ENCODE peak calls at places on chromosomes 6 and 20, in four cellular contexts. One of them, this sample, is unnamed. For H3K4me1, the result is how much of the 10 kb centered on the place peaks cover.

GRCh38 chr6:54327631-54328030 is 19.4 kb downstream of the TINAG start:
- DNase-seq in esophagus muscularis mucosa: no peak
- DNase-seq in hepatocyte: no peak
- DNase-seq in heart right ventricle: no peak
- DNase-seq in this sample: no peak

GRCh38 chr20:5095931-5096330 is 23.8 kb downstream of the PCNA start:
- DNase-seq in heart right ventricle: no peak
- DNase-seq in esophagus muscularis mucosa: no peak
- DNase-seq in hepatocyte: no peak
- DNase-seq in this sample: no peak

GRCh38 chr6:21767891-21768659 is 174.5 kb downstream of the SOX4 start:
- DNase-seq in esophagus muscularis mucosa: no peak
- DNase-seq in hepatocyte: no peak
- DNase-seq in heart right ventricle: no peak
- DNase-seq in this sample: no peak

GRCh38 chr6:116561377-116562018 is 7.9 kb downstream of the CALHM4 start:
- DNase-seq in hepatocyte: peak
- DNase-seq in heart right ventricle: peak
- DNase-seq in esophagus muscularis mucosa: no peak
- DNase-seq in this sample: peak

GRCh38 chr6:159931112-159931511 is 37.8 kb upstream of the IGF2R start:
- DNase-seq in hepatocyte: no peak
- DNase-seq in heart right ventricle: no peak
- DNase-seq in esophagus muscularis mucosa: no peak
- DNase-seq in this sample: no peak

GRCh38 chr6:88535296-88535695 is 369.1 kb upstream of the CNR1 start:
- DNase-seq in heart right ventricle: peak
- DNase-seq in esophagus muscularis mucosa: no peak
- DNase-seq in hepatocyte: no peak
- DNase-seq in this sample: peak

GRCh38 chr6:37525460-37526357 is 26.0 kb upstream of the CCDC167 start:
- DNase-seq in hepatocyte: peak
- DNase-seq in heart right ventricle: no peak
- DNase-seq in esophagus muscularis mucosa: no peak
- DNase-seq in this sample: peak

GRCh38 chr6:111011360-111012142 is 29.7 kb downstream of the RPF2 start:
- DNase-seq in esophagus muscularis mucosa: no peak
- DNase-seq in hepatocyte: peak
- DNase-seq in heart right ventricle: no peak
- DNase-seq in this sample: no peak

GRCh38 chr6:30769853-30770160 is 25.5 kb upstream of the IER3 start:
- DNase-seq in hepatocyte: no peak
- DNase-seq in esophagus muscularis mucosa: no peak
- DNase-seq in heart right ventricle: no peak
- DNase-seq in this sample: no peak

GRCh38 chr6:82251942-82252341 is 4.4 kb upstream of the IBTK start:
- DNase-seq in heart right ventricle: no peak
- DNase-seq in hepatocyte: peak
- DNase-seq in esophagus muscularis mucosa: no peak
- DNase-seq in this sample: no peak

GRCh38 chr20:19047040-19047950 is 165.1 kb upstream of the SLC24A3 start:
- DNase-seq in hepatocyte: peak
- DNase-seq in esophagus muscularis mucosa: peak
- DNase-seq in heart right ventricle: peak
- DNase-seq in this sample: no peak

GRCh38 chr6:158006821-158007570 is 25.3 kb downstream of the SYNJ2 start:
- DNase-seq in heart right ventricle: no peak
- DNase-seq in hepatocyte: no peak
- DNase-seq in esophagus muscularis mucosa: no peak
- DNase-seq in this sample: no peak

GRCh38 chr20:40741507-40742106 is 52.6 kb upstream of the MAFB start:
- DNase-seq in esophagus muscularis mucosa: no peak
- DNase-seq in heart right ventricle: peak
- DNase-seq in hepatocyte: peak
- DNase-seq in this sample: peak

GRCh38 chr20:63317601-63318291 is 24.8 kb downstream of the COL20A1 start:
- DNase-seq in esophagus muscularis mucosa: no peak
- DNase-seq in heart right ventricle: no peak
- DNase-seq in hepatocyte: no peak
- DNase-seq in this sample: no peak

GRCh38 chr6:123604067-123604466 is 32.7 kb downstream of the TRDN start:
- DNase-seq in hepatocyte: no peak
- DNase-seq in esophagus muscularis mucosa: no peak
- DNase-seq in heart right ventricle: no peak
- DNase-seq in this sample: no peak

GRCh38 chr20:45337367-45338120 is 10.7 kb downstream of the SDC4 start:
- DNase-seq in hepatocyte: peak
- DNase-seq in esophagus muscularis mucosa: no peak
- DNase-seq in heart right ventricle: peak
- DNase-seq in this sample: peak

GRCh38 chr20:5608448-5609161 is 141.6 kb upstream of the SHLD1 start:
- DNase-seq in heart right ventricle: no peak
- DNase-seq in esophagus muscularis mucosa: peak
- DNase-seq in hepatocyte: no peak
- DNase-seq in this sample: no peak

GRCh38 chr20:49519212-49519712 is 36.8 kb upstream of the KCNB1 start:
- DNase-seq in heart right ventricle: no peak
- DNase-seq in hepatocyte: no peak
- DNase-seq in esophagus muscularis mucosa: no peak
- DNase-seq in this sample: no peak

GRCh38 chr6:123338394-123338793 is 298.4 kb downstream of the TRDN start:
- DNase-seq in esophagus muscularis mucosa: no peak
- DNase-seq in hepatocyte: no peak
- DNase-seq in heart right ventricle: no peak
- DNase-seq in this sample: no peak

GRCh38 chr20:31440012-31440659 is at the start of gene DEFB123:
- DNase-seq in esophagus muscularis mucosa: no peak
- DNase-seq in heart right ventricle: no peak
- DNase-seq in hepatocyte: no peak
- DNase-seq in this sample: peak

GRCh38 chr6:31058128-31058894 is 48.0 kb downstream of the MUC22 start:
- DNase-seq in heart right ventricle: no peak
- DNase-seq in hepatocyte: peak
- DNase-seq in esophagus muscularis mucosa: no peak
- DNase-seq in this sample: no peak

GRCh38 chr6:122712864-122713612 is 66.5 kb upstream of the FABP7 start:
- DNase-seq in heart right ventricle: no peak
- DNase-seq in hepatocyte: no peak
- DNase-seq in esophagus muscularis mucosa: no peak
- DNase-seq in this sample: no peak

GRCh38 chr20:40148886-40149285 is 540.1 kb downstream of the MAFB start:
- DNase-seq in heart right ventricle: no peak
- DNase-seq in hepatocyte: no peak
- DNase-seq in esophagus muscularis mucosa: no peak
- DNase-seq in this sample: no peak

GRCh38 chr20:24657878-24658620 is 188.6 kb downstream of the SYNDIG1 start:
- DNase-seq in esophagus muscularis mucosa: no peak
- DNase-seq in hepatocyte: no peak
- DNase-seq in heart right ventricle: no peak
- DNase-seq in this sample: no peak

GRCh38 chr6:75378101-75378500 is 93.5 kb upstream of the TMEM30A start:
- DNase-seq in hepatocyte: no peak
- DNase-seq in esophagus muscularis mucosa: no peak
- DNase-seq in heart right ventricle: no peak
- DNase-seq in this sample: no peak

GRCh38 chr6:57247603-57248002 is 25.5 kb upstream of the RAB23 start:
- DNase-seq in heart right ventricle: no peak
- DNase-seq in esophagus muscularis mucosa: no peak
- DNase-seq in hepatocyte: no peak
- DNase-seq in this sample: no peak

GRCh38 chr6:13303668-13304017 is 24.7 kb downstream of the TBC1D7 start:
- DNase-seq in hepatocyte: peak
- DNase-seq in esophagus muscularis mucosa: peak
- DNase-seq in heart right ventricle: peak
- DNase-seq in this sample: no peak

GRCh38 chr20:62591591-62591990 is 50.7 kb upstream of the SLCO4A1 start:
- DNase-seq in esophagus muscularis mucosa: no peak
- DNase-seq in hepatocyte: no peak
- DNase-seq in heart right ventricle: no peak
- DNase-seq in this sample: no peak

GRCh38 chr6:146028835-146029572 is at the start of gene GRM1:
- DNase-seq in heart right ventricle: no peak
- DNase-seq in hepatocyte: no peak
- DNase-seq in esophagus muscularis mucosa: no peak
- DNase-seq in this sample: no peak

GRCh38 chr20:64109390-64109747 is 2.0 kb upstream of the NPBWR2 start:
- DNase-seq in hepatocyte: no peak
- DNase-seq in esophagus muscularis mucosa: no peak
- DNase-seq in heart right ventricle: no peak
- DNase-seq in this sample: no peak

GRCh38 chr20:49561256-49561655 is 6.7 kb downstream of the PTGIS start:
- DNase-seq in esophagus muscularis mucosa: no peak
- DNase-seq in heart right ventricle: no peak
- DNase-seq in hepatocyte: no peak
- DNase-seq in this sample: peak

GRCh38 chr20:24384865-24385264 is 84.6 kb upstream of the SYNDIG1 start:
- DNase-seq in hepatocyte: no peak
- DNase-seq in esophagus muscularis mucosa: no peak
- DNase-seq in heart right ventricle: no peak
- DNase-seq in this sample: no peak

GRCh38 chr20:6000851-6001250 is 50.4 kb downstream of the MCM8 start:
- DNase-seq in esophagus muscularis mucosa: no peak
- DNase-seq in heart right ventricle: no peak
- DNase-seq in hepatocyte: no peak
- DNase-seq in this sample: no peak

GRCh38 chr6:44045672-44046015 is 81.6 kb downstream of the MRPL14 start:
- DNase-seq in hepatocyte: no peak
- DNase-seq in esophagus muscularis mucosa: no peak
- DNase-seq in heart right ventricle: peak
- DNase-seq in this sample: no peak

GRCh38 chr20:2585811-2586210 is 49.4 kb downstream of the TMC2 start:
- DNase-seq in heart right ventricle: no peak
- DNase-seq in esophagus muscularis mucosa: peak
- DNase-seq in hepatocyte: no peak
- DNase-seq in this sample: no peak

GRCh38 chr6:98525860-98526259 is 308.5 kb upstream of the POU3F2 start:
- DNase-seq in esophagus muscularis mucosa: no peak
- DNase-seq in heart right ventricle: no peak
- DNase-seq in hepatocyte: no peak
- DNase-seq in this sample: peak
- H3K4me3 ChIP-seq in esophagus muscularis mucosa: no peak
- H3K4me3 ChIP-seq in heart right ventricle: no peak
- H3K4me3 ChIP-seq in hepatocyte: no peak
- H3K4me3 ChIP-seq in this sample: no peak

DNA sequence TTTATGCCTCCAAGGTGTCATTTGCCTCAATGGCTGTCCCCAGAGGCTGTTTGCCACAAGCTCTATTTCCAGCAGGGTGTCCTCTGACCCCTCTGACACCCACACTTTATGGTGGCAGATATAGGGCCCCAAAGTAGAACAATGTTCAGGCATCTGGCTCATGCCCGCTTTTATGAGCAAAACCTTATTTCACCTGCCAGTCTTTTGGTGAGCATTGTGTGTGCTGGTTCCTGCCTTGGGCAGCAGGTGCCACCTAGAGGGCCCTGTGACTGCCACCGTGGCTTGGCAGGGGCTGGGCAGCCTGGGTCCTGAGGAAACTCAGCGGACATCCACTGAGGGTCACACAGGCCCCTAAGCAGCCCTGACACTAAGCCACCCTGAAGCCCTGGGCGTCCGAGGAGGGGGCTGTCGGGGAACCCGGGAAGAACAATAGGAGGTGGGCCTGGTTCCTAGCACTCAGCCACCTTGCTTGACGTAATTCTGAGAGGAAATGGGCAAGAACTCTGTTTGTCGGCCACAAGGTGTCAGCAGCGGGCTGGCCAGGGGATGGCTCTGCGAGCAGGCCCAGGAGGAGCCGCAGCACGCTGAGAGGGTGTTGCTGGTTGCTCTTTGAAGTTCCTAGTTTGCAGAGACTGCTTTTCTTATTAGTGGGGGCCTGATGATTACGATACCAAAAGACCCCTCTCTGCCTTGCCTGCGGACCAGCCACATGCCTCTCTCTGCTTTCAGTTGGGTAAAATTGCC is 148.9 kb downstream of the SCML4 start:
- DNase-seq in esophagus muscularis mucosa: no peak
- DNase-seq in hepatocyte: peak
- DNase-seq in heart right ventricle: peak
- DNase-seq in this sample: peak
- H3K27ac ChIP-seq in esophagus muscularis mucosa: no peak
- H3K27ac ChIP-seq in hepatocyte: peak
- H3K27ac ChIP-seq in heart right ventricle: no peak
- H3K27ac ChIP-seq in this sample: no peak

GRCh38 chr6:167839755-167840154 is 13.0 kb downstream of the AFDN start:
- DNase-seq in esophagus muscularis mucosa: no peak
- DNase-seq in hepatocyte: no peak
- DNase-seq in heart right ventricle: no peak
- DNase-seq in this sample: no peak

GRCh38 chr6:167840160-167840525 is 13.4 kb downstream of the AFDN start:
- DNase-seq in heart right ventricle: no peak
- DNase-seq in hepatocyte: no peak
- DNase-seq in esophagus muscularis mucosa: no peak
- DNase-seq in this sample: no peak

GRCh38 chr6:167841981-167842380 is 15.3 kb downstream of the AFDN start:
- DNase-seq in heart right ventricle: no peak
- DNase-seq in hepatocyte: no peak
- DNase-seq in esophagus muscularis mucosa: no peak
- DNase-seq in this sample: no peak

GRCh38 chr6:167839343-167839742 is 12.6 kb downstream of the AFDN start:
- DNase-seq in esophagus muscularis mucosa: no peak
- DNase-seq in heart right ventricle: no peak
- DNase-seq in hepatocyte: no peak
- DNase-seq in this sample: no peak

GRCh38 chr6:167840526-167841179 is 13.9 kb downstream of the AFDN start:
- DNase-seq in heart right ventricle: no peak
- DNase-seq in hepatocyte: peak
- DNase-seq in esophagus muscularis mucosa: no peak
- DNase-seq in this sample: no peak
- H3K4me1 ChIP-seq in heart right ventricle: under half
- H3K4me1 ChIP-seq in hepatocyte: under half
- H3K4me1 ChIP-seq in esophagus muscularis mucosa: under half
- H3K4me1 ChIP-seq in this sample: under half

DNA sequence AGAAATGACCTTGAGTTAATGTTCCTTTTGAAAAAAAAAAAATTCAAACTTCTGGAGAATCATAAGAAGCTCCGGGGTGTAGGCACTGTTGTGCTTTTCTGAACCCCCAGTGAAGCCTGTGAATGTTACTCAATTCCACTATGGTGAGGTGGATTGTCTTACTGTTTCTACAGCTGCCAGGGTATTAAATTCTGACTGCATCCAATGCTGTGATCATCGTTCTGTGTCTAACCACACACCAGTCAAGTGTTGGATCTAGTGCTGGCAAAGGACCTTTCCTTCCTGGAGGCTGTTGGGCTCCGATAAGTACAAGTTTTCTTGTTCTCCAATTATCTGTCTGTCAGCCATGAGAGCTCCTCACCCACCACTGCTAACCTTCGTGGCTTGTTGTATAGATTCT is 162.0 kb upstream of the EPHA7 start:
- DNase-seq in hepatocyte: no peak
- DNase-seq in heart right ventricle: no peak
- DNase-seq in esophagus muscularis mucosa: no peak
- DNase-seq in this sample: no peak
- H3K4me3 ChIP-seq in hepatocyte: no peak
- H3K4me3 ChIP-seq in heart right ventricle: no peak
- H3K4me3 ChIP-seq in esophagus muscularis mucosa: no peak
- H3K4me3 ChIP-seq in this sample: no peak

GRCh38 chr6:18495236-18495635 is 108.1 kb downstream of the RNF144B start:
- DNase-seq in heart right ventricle: no peak
- DNase-seq in esophagus muscularis mucosa: peak
- DNase-seq in hepatocyte: no peak
- DNase-seq in this sample: no peak
- H3K27ac ChIP-seq in heart right ventricle: no peak
- H3K27ac ChIP-seq in esophagus muscularis mucosa: no peak
- H3K27ac ChIP-seq in hepatocyte: no peak
- H3K27ac ChIP-seq in this sample: no peak

This sample was measured in endodermal cell.